ENCODE peak calls at places on chromosomes 13 and 19, in nine cellular contexts. P is IMR-90, V is psoas muscle, K is WERI-Rb-1, W is bronchial epithelial cell, U is cardiac muscle cell, T is mucosa of descending colon, Q is thoracic aorta, Y is pancreas. E is an unnamed sample. For H3K36me3, the result is how much of the 10 kb centered on the place peaks cover.

GRCh38 chr13:68897331-68897730 is 1210.3 kb upstream of the ATXN8OS start:
- DNase-seq in P (no peak), V (no peak), K (no peak), W (no peak), U (no peak), T (no peak), Q (no peak), Y (no peak), E (no peak)

GRCh38 chr13:95797016-95797415 is 120.1 kb downstream of the DNAJC3 start:
- DNase-seq in P (no peak), V (no peak), K (no peak), W (no peak), U (peak), T (no peak), Q (no peak), Y (no peak), E (no peak)

GRCh38 chr19:12789098-12789903 is 2.0 kb upstream of the JUNB start:
- DNase-seq in P (peak), V (no peak), K (no peak), W (no peak), U (no peak), T (peak), Q (no peak), Y (no peak), E (no peak)

GRCh38 chr13:113474179-113474578 is 16.3 kb downstream of the DCUN1D2 start:
- DNase-seq in P (peak), V (no peak), K (no peak), W (no peak), U (peak), T (no peak), Q (no peak), Y (no peak), E (no peak)

GRCh38 chr13:59531571-59532091 is 632.1 kb downstream of the DIAPH3 start:
- DNase-seq in P (peak), V (peak), K (no peak), W (peak), U (peak), T (peak), Q (peak), Y (peak), E (no peak)

GRCh38 chr13:35140831-35141230 is 198.8 kb downstream of the NBEA start:
- DNase-seq in P (no peak), V (no peak), K (no peak), W (no peak), U (no peak), T (no peak), Q (no peak), Y (no peak), E (no peak)

GRCh38 chr13:103539265-103539664 is 473.0 kb upstream of the SLC10A2 start:
- DNase-seq in P (no peak), V (no peak), K (peak), W (no peak), U (no peak), T (no peak), Q (no peak), Y (no peak), E (no peak)

GRCh38 chr13:42396501-42396900 is 124.5 kb downstream of the AKAP11 start:
- DNase-seq in P (no peak), V (no peak), K (no peak), W (no peak), U (no peak), T (no peak), Q (no peak), Y (no peak), E (no peak)

GRCh38 chr13:81446441-81446840 is 1105.5 kb upstream of the SPRY2 start:
- DNase-seq in P (no peak), V (no peak), K (no peak), W (peak), U (no peak), T (no peak), Q (no peak), Y (no peak), E (no peak)

GRCh38 chr13:46569471-46569870 is 16.5 kb downstream of the LRCH1 start:
- DNase-seq in P (no peak), V (no peak), K (peak), W (no peak), U (no peak), T (no peak), Q (no peak), Y (no peak), E (no peak)

GRCh38 chr13:50366488-50367174 is 351.4 kb downstream of the KCNRG start:
- DNase-seq in P (no peak), V (no peak), K (no peak), W (no peak), U (no peak), T (no peak), Q (no peak), Y (no peak), E (no peak)

GRCh38 chr19:29842471-29843179 is 30.8 kb downstream of the CCNE1 start:
- DNase-seq in P (no peak), V (peak), K (no peak), W (no peak), U (no peak), T (no peak), Q (no peak), Y (no peak), E (no peak)

GRCh38 chr13:88979465-88980180 is 1308.5 kb downstream of the SLITRK5 start:
- DNase-seq in P (no peak), V (no peak), K (no peak), W (peak), U (peak), T (no peak), Q (no peak), Y (no peak), E (no peak)

GRCh38 chr19:13018037-13018914 is 23.0 kb downstream of the NFIX start:
- DNase-seq in P (peak), V (peak), K (no peak), W (no peak), U (peak), T (no peak), Q (no peak), Y (no peak), E (no peak)

GRCh38 chr13:110261166-110262081 is 45.5 kb downstream of the COL4A1 start:
- DNase-seq in P (no peak), V (no peak), K (no peak), W (peak), U (no peak), T (no peak), Q (no peak), Y (no peak), E (no peak)
- H3K36me3 ChIP-seq in P (under half), V (under half), K (under half), W (under half), U (under half), T (under half), Q (under half), Y (under half), E (under half)

GRCh38 chr13:101916758-101917474 is 464.4 kb downstream of the ITGBL1 start:
- DNase-seq in P (no peak), V (no peak), K (no peak), W (no peak), U (no peak), T (no peak), Q (no peak), Y (no peak), E (no peak)
- H3K4me3 ChIP-seq in P (no peak), V (peak), K (peak), W (no peak), U (peak), T (no peak), Q (peak), Y (no peak), E (no peak)

GRCh38 chr19:15252398-15253018 is 20.3 kb upstream of the EPHX3 start:
- DNase-seq in P (peak), V (peak), K (peak), W (no peak), U (peak), T (no peak), Q (no peak), Y (no peak), E (no peak)
- H3K36me3 ChIP-seq in P (half or more), V (under half), K (half or more), W (under half), U (half or more), T (under half), Q (under half), Y (under half), E (half or more)

DNA sequence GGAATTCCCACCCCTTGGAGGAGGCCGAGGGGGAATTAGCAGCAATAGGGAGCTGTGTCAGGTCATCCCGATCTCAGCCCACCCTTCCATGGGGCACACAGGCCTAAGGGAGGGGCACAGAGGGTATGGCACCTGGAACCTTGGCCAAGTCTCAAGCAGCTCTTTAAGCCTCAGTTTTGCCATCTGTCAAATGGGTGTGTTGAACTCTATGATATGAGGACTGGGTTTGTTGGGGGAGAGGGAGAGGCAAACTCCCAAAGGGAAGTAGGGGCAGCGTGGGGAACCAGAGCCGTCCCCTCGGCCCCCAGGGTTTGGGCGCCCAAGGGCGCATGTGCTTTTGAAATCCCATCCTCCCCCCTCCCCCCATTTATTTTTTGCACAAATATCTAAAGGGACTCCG is 49.7 kb downstream of the COLGALT1 start:
- DNase-seq in P (no peak), V (no peak), K (no peak), W (no peak), U (no peak), T (no peak), Q (no peak), Y (no peak), E (no peak)
- H3K4me3 ChIP-seq in P (no peak), V (no peak), K (no peak), W (no peak), U (no peak), T (no peak), Q (no peak), Y (no peak), E (no peak)

GRCh38 chr13:36310417-36311108 is 12.9 kb upstream of the CCDC169 start:
- DNase-seq in P (peak), V (no peak), K (no peak), W (no peak), U (peak), T (no peak), Q (no peak), Y (no peak), E (no peak)
- H3K36me3 ChIP-seq in P (under half), V (under half), K (under half), W (under half), U (under half), T (under half), Q (under half), Y (under half), E (under half)

GRCh38 chr13:98571955-98572662 is 4.8 kb downstream of the STK24 start:
- DNase-seq in P (peak), V (peak), K (no peak), W (peak), U (no peak), T (peak), Q (no peak), Y (no peak), E (no peak)
- H3K4me3 ChIP-seq in P (no peak), V (no peak), K (no peak), W (no peak), U (no peak), T (no peak), Q (no peak), Y (no peak), E (peak)

GRCh38 chr19:10819124-10820060 is 16.6 kb downstream of the TMED1 start:
- DNase-seq in P (no peak), V (peak), K (no peak), W (no peak), U (no peak), T (no peak), Q (no peak), Y (no peak), E (no peak)
- H3K36me3 ChIP-seq in P (under half), V (under half), K (half or more), W (under half), U (under half), T (under half), Q (under half), Y (under half), E (half or more)

GRCh38 chr19:55092423-55093318 is 17.0 kb downstream of the EPS8L1 start:
- DNase-seq in P (no peak), V (no peak), K (no peak), W (no peak), U (no peak), T (no peak), Q (no peak), Y (no peak), E (no peak)
- H3K4me3 ChIP-seq in P (no peak), V (no peak), K (no peak), W (no peak), U (no peak), T (no peak), Q (no peak), Y (no peak), E (no peak)

GRCh38 chr13:51946163-51946669 is 65.0 kb downstream of the ATP7B start:
- DNase-seq in P (no peak), V (no peak), K (no peak), W (no peak), U (no peak), T (no peak), Q (no peak), Y (no peak), E (no peak)
- H3K36me3 ChIP-seq in P (under half), V (under half), K (under half), W (under half), U (under half), T (under half), Q (under half), Y (under half), E (under half)